ENCODE peak calls at places on chromosomes 2 and 18, in ten cellular contexts. One of them, this sample, is unnamed. For H3K4me1 and H3K9me3, the result is how much of the 10 kb centered on the place peaks cover.

GRCh38 chr18:13427354-13427753 is 208.8 kb downstream of the LDLRAD4 start:
- DNase-seq in neuronal stem cell: no peak
- DNase-seq in left ventricle myocardium inferior: no peak
- DNase-seq in MM.1S: no peak
- DNase-seq in OCI-LY7: no peak
- DNase-seq in aorta: no peak
- DNase-seq in CD4-positive, alpha-beta memory T cell: no peak
- DNase-seq in neural progenitor cell: no peak
- DNase-seq in lower lobe of right lung: no peak
- DNase-seq in right lobe of liver: peak
- DNase-seq in this sample: no peak

GRCh38 chr2:28352104-28352503 is 40.6 kb upstream of the FOSL2 start:
- DNase-seq in neural progenitor cell: no peak
- DNase-seq in left ventricle myocardium inferior: peak
- DNase-seq in OCI-LY7: no peak
- DNase-seq in aorta: peak
- DNase-seq in CD4-positive, alpha-beta memory T cell: no peak
- DNase-seq in lower lobe of right lung: peak
- DNase-seq in MM.1S: no peak
- DNase-seq in neuronal stem cell: no peak
- DNase-seq in right lobe of liver: no peak
- DNase-seq in this sample: no peak

GRCh38 chr18:42255908-42256765 is 301.1 kb downstream of the PIK3C3 start:
- DNase-seq in neural progenitor cell: no peak
- DNase-seq in MM.1S: no peak
- DNase-seq in left ventricle myocardium inferior: no peak
- DNase-seq in right lobe of liver: no peak
- DNase-seq in OCI-LY7: no peak
- DNase-seq in aorta: no peak
- DNase-seq in CD4-positive, alpha-beta memory T cell: no peak
- DNase-seq in neuronal stem cell: no peak
- DNase-seq in lower lobe of right lung: no peak
- DNase-seq in this sample: no peak

GRCh38 chr18:55420665-55420964 is 167.4 kb downstream of the TCF4 start:
- DNase-seq in aorta: no peak
- DNase-seq in right lobe of liver: no peak
- DNase-seq in lower lobe of right lung: no peak
- DNase-seq in left ventricle myocardium inferior: no peak
- DNase-seq in OCI-LY7: peak
- DNase-seq in MM.1S: no peak
- DNase-seq in neural progenitor cell: no peak
- DNase-seq in CD4-positive, alpha-beta memory T cell: no peak
- DNase-seq in neuronal stem cell: no peak
- DNase-seq in this sample: no peak

GRCh38 chr2:190050001-190050400 is 12.5 kb downstream of the MSTN start:
- DNase-seq in CD4-positive, alpha-beta memory T cell: no peak
- DNase-seq in neural progenitor cell: no peak
- DNase-seq in neuronal stem cell: no peak
- DNase-seq in aorta: no peak
- DNase-seq in left ventricle myocardium inferior: no peak
- DNase-seq in right lobe of liver: no peak
- DNase-seq in OCI-LY7: no peak
- DNase-seq in MM.1S: no peak
- DNase-seq in lower lobe of right lung: no peak
- DNase-seq in this sample: peak

GRCh38 chr2:10520154-10520553 is 72.0 kb upstream of the ODC1 start:
- DNase-seq in aorta: no peak
- DNase-seq in MM.1S: no peak
- DNase-seq in right lobe of liver: no peak
- DNase-seq in neural progenitor cell: no peak
- DNase-seq in neuronal stem cell: no peak
- DNase-seq in left ventricle myocardium inferior: no peak
- DNase-seq in lower lobe of right lung: no peak
- DNase-seq in OCI-LY7: peak
- DNase-seq in CD4-positive, alpha-beta memory T cell: no peak
- DNase-seq in this sample: no peak

GRCh38 chr2:161139098-161139987 is 20.9 kb upstream of the TANK start:
- DNase-seq in MM.1S: no peak
- DNase-seq in left ventricle myocardium inferior: no peak
- DNase-seq in aorta: no peak
- DNase-seq in lower lobe of right lung: no peak
- DNase-seq in neuronal stem cell: no peak
- DNase-seq in OCI-LY7: no peak
- DNase-seq in CD4-positive, alpha-beta memory T cell: peak
- DNase-seq in neural progenitor cell: no peak
- DNase-seq in right lobe of liver: no peak
- DNase-seq in this sample: no peak

GRCh38 chr2:1156526-1156925 is 205.9 kb downstream of the SNTG2 start:
- DNase-seq in OCI-LY7: no peak
- DNase-seq in lower lobe of right lung: no peak
- DNase-seq in CD4-positive, alpha-beta memory T cell: no peak
- DNase-seq in left ventricle myocardium inferior: no peak
- DNase-seq in neural progenitor cell: no peak
- DNase-seq in aorta: no peak
- DNase-seq in right lobe of liver: no peak
- DNase-seq in MM.1S: no peak
- DNase-seq in neuronal stem cell: no peak
- DNase-seq in this sample: no peak

GRCh38 chr18:23203891-23204432 is 68.7 kb downstream of the CABLES1 start:
- DNase-seq in MM.1S: no peak
- DNase-seq in OCI-LY7: no peak
- DNase-seq in neuronal stem cell: no peak
- DNase-seq in left ventricle myocardium inferior: no peak
- DNase-seq in neural progenitor cell: no peak
- DNase-seq in right lobe of liver: no peak
- DNase-seq in aorta: no peak
- DNase-seq in CD4-positive, alpha-beta memory T cell: no peak
- DNase-seq in lower lobe of right lung: no peak
- DNase-seq in this sample: no peak

GRCh38 chr2:44560352-44560751 is 198.6 kb downstream of the CAMKMT start:
- DNase-seq in CD4-positive, alpha-beta memory T cell: no peak
- DNase-seq in OCI-LY7: no peak
- DNase-seq in right lobe of liver: no peak
- DNase-seq in left ventricle myocardium inferior: no peak
- DNase-seq in MM.1S: peak
- DNase-seq in neuronal stem cell: no peak
- DNase-seq in neural progenitor cell: no peak
- DNase-seq in lower lobe of right lung: peak
- DNase-seq in aorta: no peak
- DNase-seq in this sample: no peak

GRCh38 chr2:127066942-127067341 is 40.0 kb downstream of the BIN1 start:
- DNase-seq in CD4-positive, alpha-beta memory T cell: no peak
- DNase-seq in neural progenitor cell: no peak
- DNase-seq in neuronal stem cell: no peak
- DNase-seq in right lobe of liver: no peak
- DNase-seq in lower lobe of right lung: no peak
- DNase-seq in OCI-LY7: no peak
- DNase-seq in left ventricle myocardium inferior: peak
- DNase-seq in aorta: peak
- DNase-seq in MM.1S: no peak
- DNase-seq in this sample: peak

GRCh38 chr2:30408961-30409387 is 38.1 kb upstream of the LCLAT1 start:
- DNase-seq in neural progenitor cell: no peak
- DNase-seq in neuronal stem cell: no peak
- DNase-seq in aorta: no peak
- DNase-seq in MM.1S: no peak
- DNase-seq in right lobe of liver: no peak
- DNase-seq in CD4-positive, alpha-beta memory T cell: no peak
- DNase-seq in OCI-LY7: no peak
- DNase-seq in lower lobe of right lung: no peak
- DNase-seq in left ventricle myocardium inferior: no peak
- DNase-seq in this sample: no peak

GRCh38 chr2:43044093-43044614 is 182.3 kb downstream of the ZFP36L2 start:
- DNase-seq in neuronal stem cell: no peak
- DNase-seq in aorta: peak
- DNase-seq in lower lobe of right lung: no peak
- DNase-seq in neural progenitor cell: no peak
- DNase-seq in MM.1S: no peak
- DNase-seq in left ventricle myocardium inferior: no peak
- DNase-seq in right lobe of liver: no peak
- DNase-seq in OCI-LY7: no peak
- DNase-seq in CD4-positive, alpha-beta memory T cell: no peak
- DNase-seq in this sample: no peak

GRCh38 chr2:239181074-239181581 is 219.7 kb downstream of the HDAC4 start:
- DNase-seq in neural progenitor cell: no peak
- DNase-seq in MM.1S: no peak
- DNase-seq in left ventricle myocardium inferior: peak
- DNase-seq in CD4-positive, alpha-beta memory T cell: no peak
- DNase-seq in right lobe of liver: peak
- DNase-seq in aorta: peak
- DNase-seq in neuronal stem cell: no peak
- DNase-seq in lower lobe of right lung: no peak
- DNase-seq in OCI-LY7: no peak
- DNase-seq in this sample: no peak

GRCh38 chr2:128600606-128601297 is 282.1 kb upstream of the HS6ST1 start:
- DNase-seq in MM.1S: no peak
- DNase-seq in OCI-LY7: peak
- DNase-seq in neuronal stem cell: no peak
- DNase-seq in lower lobe of right lung: no peak
- DNase-seq in left ventricle myocardium inferior: no peak
- DNase-seq in right lobe of liver: peak
- DNase-seq in neural progenitor cell: no peak
- DNase-seq in CD4-positive, alpha-beta memory T cell: no peak
- DNase-seq in aorta: peak
- DNase-seq in this sample: no peak

GRCh38 chr2:180925700-180926099 is 54.7 kb upstream of the UBE2E3 start:
- DNase-seq in right lobe of liver: no peak
- DNase-seq in aorta: no peak
- DNase-seq in CD4-positive, alpha-beta memory T cell: no peak
- DNase-seq in neural progenitor cell: no peak
- DNase-seq in left ventricle myocardium inferior: no peak
- DNase-seq in MM.1S: no peak
- DNase-seq in lower lobe of right lung: no peak
- DNase-seq in neuronal stem cell: no peak
- DNase-seq in OCI-LY7: no peak
- DNase-seq in this sample: no peak

GRCh38 chr2:54204476-54204875 is 51.6 kb downstream of the TSPYL6 start:
- DNase-seq in OCI-LY7: no peak
- DNase-seq in left ventricle myocardium inferior: no peak
- DNase-seq in aorta: no peak
- DNase-seq in neural progenitor cell: no peak
- DNase-seq in neuronal stem cell: no peak
- DNase-seq in right lobe of liver: no peak
- DNase-seq in CD4-positive, alpha-beta memory T cell: no peak
- DNase-seq in MM.1S: no peak
- DNase-seq in lower lobe of right lung: no peak
- DNase-seq in this sample: no peak

GRCh38 chr18:57648414-57648813 is 26.8 kb upstream of the NARS1 start:
- DNase-seq in CD4-positive, alpha-beta memory T cell: no peak
- DNase-seq in left ventricle myocardium inferior: no peak
- DNase-seq in neuronal stem cell: no peak
- DNase-seq in OCI-LY7: no peak
- DNase-seq in lower lobe of right lung: no peak
- DNase-seq in right lobe of liver: no peak
- DNase-seq in aorta: no peak
- DNase-seq in neural progenitor cell: no peak
- DNase-seq in MM.1S: no peak
- DNase-seq in this sample: no peak

GRCh38 chr2:62184499-62185045 is 11.3 kb upstream of the B3GNT2 start:
- DNase-seq in right lobe of liver: no peak
- DNase-seq in neuronal stem cell: no peak
- DNase-seq in MM.1S: no peak
- DNase-seq in aorta: no peak
- DNase-seq in neural progenitor cell: no peak
- DNase-seq in lower lobe of right lung: no peak
- DNase-seq in CD4-positive, alpha-beta memory T cell: no peak
- DNase-seq in OCI-LY7: no peak
- DNase-seq in left ventricle myocardium inferior: no peak
- DNase-seq in this sample: no peak
- H3K4me1 ChIP-seq in right lobe of liver: under half
- H3K4me1 ChIP-seq in neuronal stem cell: under half
- H3K4me1 ChIP-seq in MM.1S: under half
- H3K4me1 ChIP-seq in aorta: under half
- H3K4me1 ChIP-seq in neural progenitor cell: under half
- H3K4me1 ChIP-seq in lower lobe of right lung: under half
- H3K4me1 ChIP-seq in CD4-positive, alpha-beta memory T cell: under half
- H3K4me1 ChIP-seq in OCI-LY7: half or more
- H3K4me1 ChIP-seq in left ventricle myocardium inferior: under half
- H3K4me1 ChIP-seq in this sample: under half

GRCh38 chr2:233824373-233824772 is 30.0 kb downstream of the HJURP start:
- DNase-seq in OCI-LY7: no peak
- DNase-seq in aorta: peak
- DNase-seq in lower lobe of right lung: no peak
- DNase-seq in left ventricle myocardium inferior: no peak
- DNase-seq in CD4-positive, alpha-beta memory T cell: no peak
- DNase-seq in right lobe of liver: peak
- DNase-seq in neural progenitor cell: peak
- DNase-seq in neuronal stem cell: no peak
- DNase-seq in MM.1S: no peak
- DNase-seq in this sample: no peak
- H3K4me3 ChIP-seq in OCI-LY7: no peak
- H3K4me3 ChIP-seq in aorta: no peak
- H3K4me3 ChIP-seq in lower lobe of right lung: no peak
- H3K4me3 ChIP-seq in left ventricle myocardium inferior: no peak
- H3K4me3 ChIP-seq in CD4-positive, alpha-beta memory T cell: no peak
- H3K4me3 ChIP-seq in right lobe of liver: no peak
- H3K4me3 ChIP-seq in neural progenitor cell: no peak
- H3K4me3 ChIP-seq in neuronal stem cell: no peak
- H3K4me3 ChIP-seq in MM.1S: no peak
- H3K4me3 ChIP-seq in this sample: no peak

GRCh38 chr2:84474176-84474575 is 15.1 kb upstream of the SUCLG1 start:
- DNase-seq in left ventricle myocardium inferior: no peak
- DNase-seq in neuronal stem cell: no peak
- DNase-seq in MM.1S: no peak
- DNase-seq in OCI-LY7: no peak
- DNase-seq in right lobe of liver: no peak
- DNase-seq in neural progenitor cell: no peak
- DNase-seq in lower lobe of right lung: no peak
- DNase-seq in CD4-positive, alpha-beta memory T cell: no peak
- DNase-seq in aorta: no peak
- DNase-seq in this sample: no peak
- H3K9me3 ChIP-seq in left ventricle myocardium inferior: under half
- H3K9me3 ChIP-seq in neuronal stem cell: under half
- H3K9me3 ChIP-seq in MM.1S: under half
- H3K9me3 ChIP-seq in OCI-LY7: under half
- H3K9me3 ChIP-seq in right lobe of liver: under half
- H3K9me3 ChIP-seq in neural progenitor cell: under half
- H3K9me3 ChIP-seq in lower lobe of right lung: under half
- H3K9me3 ChIP-seq in CD4-positive, alpha-beta memory T cell: under half
- H3K9me3 ChIP-seq in aorta: under half
- H3K9me3 ChIP-seq in this sample: under half

DNA sequence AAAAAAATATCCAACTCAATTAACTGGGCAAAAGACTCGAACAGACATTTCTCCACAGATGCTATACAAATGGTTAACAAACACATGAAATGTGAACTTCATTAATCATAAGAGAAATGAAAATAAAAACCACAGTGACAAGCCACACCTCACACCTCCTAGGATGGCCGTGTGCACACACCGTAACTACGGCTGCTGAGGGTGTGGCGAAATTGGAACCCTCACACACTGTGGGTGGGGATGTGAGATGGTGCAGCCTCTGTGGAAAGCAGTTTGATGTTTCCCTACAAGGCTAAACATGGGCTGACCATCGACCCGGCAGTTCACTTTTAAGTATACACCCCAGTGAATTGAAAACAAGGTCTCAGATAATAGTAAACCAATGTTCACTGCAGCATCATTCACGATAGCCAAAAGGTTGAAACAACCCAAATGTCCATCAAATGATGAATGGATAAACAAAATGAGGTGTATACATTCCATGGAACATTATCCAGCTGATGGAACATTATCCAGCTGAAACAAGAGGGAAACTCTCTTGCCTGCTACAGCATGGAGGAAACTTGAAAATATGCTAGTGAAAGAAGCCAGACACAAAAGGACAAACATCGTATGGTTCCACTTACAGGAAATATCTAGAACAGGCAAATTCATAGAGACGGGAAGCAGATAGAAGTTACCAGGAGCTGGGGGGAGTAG is 32.2 kb downstream of the ZAP70 start:
- DNase-seq in right lobe of liver: no peak
- DNase-seq in neuronal stem cell: no peak
- DNase-seq in neural progenitor cell: no peak
- DNase-seq in CD4-positive, alpha-beta memory T cell: peak
- DNase-seq in lower lobe of right lung: no peak
- DNase-seq in MM.1S: no peak
- DNase-seq in aorta: no peak
- DNase-seq in OCI-LY7: no peak
- DNase-seq in left ventricle myocardium inferior: peak
- DNase-seq in this sample: no peak
- H3K4me1 ChIP-seq in right lobe of liver: under half
- H3K4me1 ChIP-seq in neuronal stem cell: under half
- H3K4me1 ChIP-seq in neural progenitor cell: under half
- H3K4me1 ChIP-seq in CD4-positive, alpha-beta memory T cell: half or more
- H3K4me1 ChIP-seq in lower lobe of right lung: under half
- H3K4me1 ChIP-seq in MM.1S: under half
- H3K4me1 ChIP-seq in aorta: under half
- H3K4me1 ChIP-seq in OCI-LY7: under half
- H3K4me1 ChIP-seq in left ventricle myocardium inferior: under half
- H3K4me1 ChIP-seq in this sample: under half

This sample was measured in SJSA1.